ENCODE peak calls at places on chromosome 10, in ten cellular contexts. N, J, P, D, V, Y, Z, Q, H and M are unnamed samples.

GRCh38 chr10:75042292-75042974 is 69.0 kb upstream of the SAMD8 start:
- DNase-seq in P (no peak), Y (no peak), Q (no peak), J (peak), D (no peak), V (no peak), N (no peak), Z (peak), H (no peak), M (no peak)

GRCh38 chr10:77513783-77514331 is 123.8 kb downstream of the KCNMA1 start:
- DNase-seq in V (peak), P (no peak), N (peak), H (peak), Y (peak), D (peak), Q (no peak), Z (peak), J (peak), M (no peak)

GRCh38 chr10:21825345-21825744 is 178.2 kb downstream of the DNAJC1 start:
- DNase-seq in J (no peak), V (no peak), H (no peak), P (no peak), D (peak), Y (no peak), Q (no peak), Z (no peak), N (no peak), M (no peak)

GRCh38 chr10:129513312-129513711 is 46.3 kb downstream of the MGMT start:
- DNase-seq in Q (no peak), Y (peak), V (no peak), N (no peak), H (no peak), D (no peak), P (no peak), J (no peak), Z (no peak), M (no peak)

GRCh38 chr10:14758994-14759664 is 15.6 kb downstream of the FAM107B start:
- DNase-seq in Q (no peak), D (peak), Z (no peak), Y (no peak), P (no peak), N (peak), J (peak), H (no peak), V (no peak), M (no peak)

GRCh38 chr10:88743999-88744398 is 15.8 kb upstream of the LIPN start:
- DNase-seq in H (no peak), V (no peak), D (peak), Q (no peak), P (no peak), N (no peak), Z (no peak), J (peak), Y (peak), M (no peak)

GRCh38 chr10:118568327-118568848 is 27.1 kb downstream of the PRLHR start:
- DNase-seq in H (no peak), P (peak), J (peak), Q (peak), V (peak), N (peak), D (peak), Y (peak), Z (peak), M (peak)

GRCh38 chr10:101897633-101898032 is 54.0 kb upstream of the KCNIP2 start:
- DNase-seq in N (peak), Y (no peak), Z (peak), H (no peak), Q (no peak), D (no peak), V (no peak), P (no peak), J (peak), M (no peak)

GRCh38 chr10:21972584-21972983 is 30.9 kb downstream of the DNAJC1 start:
- DNase-seq in Y (no peak), P (no peak), N (no peak), H (no peak), J (no peak), Q (no peak), D (no peak), Z (no peak), V (no peak), M (no peak)

GRCh38 chr10:17586741-17587720 is 30.1 kb downstream of the HACD1 start:
- DNase-seq in H (no peak), Z (peak), N (no peak), P (no peak), D (no peak), J (peak), Y (no peak), V (no peak), Q (no peak), M (no peak)

GRCh38 chr10:48885376-48885775 is 54.3 kb downstream of the LRRC18 start:
- DNase-seq in Z (no peak), Y (peak), V (no peak), J (peak), D (peak), Q (no peak), P (no peak), N (no peak), H (no peak), M (peak)
- TF ChIP-seq CTCF in Z (no peak), Y (peak), V (no peak), J (peak), D (no peak), Q (no peak), P (no peak), N (no peak), H (no peak), M (peak)

GRCh38 chr10:60430017-60430416 is 40.3 kb upstream of the ANK3 start:
- DNase-seq in P (no peak), Q (no peak), J (peak), H (no peak), N (no peak), Y (no peak), Z (peak), D (no peak), V (no peak), M (no peak)

GRCh38 chr10:60429084-60429849 is 39.6 kb upstream of the ANK3 start:
- DNase-seq in Q (no peak), Z (no peak), H (no peak), Y (no peak), D (no peak), V (no peak), J (peak), P (no peak), N (no peak), M (no peak)

GRCh38 chr10:60433684-60434083 is 44.0 kb upstream of the ANK3 start:
- DNase-seq in Z (peak), J (no peak), D (no peak), N (no peak), P (no peak), H (no peak), Y (no peak), Q (no peak), V (no peak), M (no peak)

GRCh38 chr10:60430836-60431597 is 41.3 kb upstream of the ANK3 start:
- DNase-seq in P (no peak), Y (no peak), Q (no peak), D (no peak), Z (no peak), H (no peak), N (no peak), J (no peak), V (no peak), M (no peak)

GRCh38 chr10:60434418-60435046 is 44.9 kb upstream of the ANK3 start:
- DNase-seq in V (peak), D (peak), P (no peak), Q (no peak), H (no peak), J (peak), N (peak), Y (peak), Z (peak), M (peak)
- TF ChIP-seq CTCF in V (peak), D (peak), P (no peak), Q (peak), H (peak), J (peak), N (peak), Y (peak), Z (peak), M (peak)

GRCh38 chr10:121974535-121975294 is at the start of gene NSMCE4A:
- DNase-seq in D (peak), P (peak), H (no peak), Q (peak), Y (peak), N (peak), V (no peak), Z (peak), J (peak), M (peak)
- TF ChIP-seq CTCF in D (peak), P (peak), H (peak), Q (no peak), Y (peak), N (peak), V (peak), Z (peak), J (no peak), M (peak)

DNA sequence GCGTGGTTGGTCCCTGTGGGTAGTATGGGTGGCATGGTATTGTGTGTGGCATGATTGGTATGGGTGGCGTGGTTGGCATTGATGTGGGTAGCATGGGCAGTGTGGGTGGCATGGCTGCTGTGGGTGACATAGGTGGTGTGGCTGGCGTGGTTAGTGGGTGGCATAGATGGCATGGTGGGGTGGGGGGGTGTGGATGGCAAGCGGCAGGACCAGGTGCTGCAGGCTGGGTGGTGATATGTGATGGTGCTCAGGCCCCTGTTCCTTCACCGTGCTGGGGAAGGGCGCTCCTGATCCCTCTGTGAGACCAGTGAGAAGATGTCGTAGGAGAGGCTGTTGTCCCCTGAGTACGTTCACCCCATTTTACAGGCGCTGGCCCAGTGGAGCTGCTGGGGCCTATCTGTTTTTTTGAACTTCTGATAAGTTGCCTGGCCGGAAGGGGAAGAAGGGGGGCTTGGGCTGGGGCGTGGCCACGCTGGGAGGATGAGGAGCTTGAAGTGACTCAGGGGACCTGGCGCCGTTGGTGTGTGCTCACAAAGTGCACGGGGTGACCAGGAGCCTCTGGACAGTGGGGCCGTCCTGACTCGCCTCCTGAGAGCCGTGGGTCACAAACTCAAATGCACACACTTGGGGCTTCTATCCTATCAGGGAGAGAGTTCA is 17.5 kb downstream of the INPP5A start:
- DNase-seq in Y (no peak), V (no peak), J (no peak), Q (no peak), D (no peak), N (peak), H (no peak), Z (no peak), P (no peak), M (no peak)
- TF ChIP-seq CTCF in Y (no peak), V (no peak), J (no peak), Q (no peak), D (no peak), N (no peak), H (no peak), Z (no peak), P (no peak), M (no peak)

DNA sequence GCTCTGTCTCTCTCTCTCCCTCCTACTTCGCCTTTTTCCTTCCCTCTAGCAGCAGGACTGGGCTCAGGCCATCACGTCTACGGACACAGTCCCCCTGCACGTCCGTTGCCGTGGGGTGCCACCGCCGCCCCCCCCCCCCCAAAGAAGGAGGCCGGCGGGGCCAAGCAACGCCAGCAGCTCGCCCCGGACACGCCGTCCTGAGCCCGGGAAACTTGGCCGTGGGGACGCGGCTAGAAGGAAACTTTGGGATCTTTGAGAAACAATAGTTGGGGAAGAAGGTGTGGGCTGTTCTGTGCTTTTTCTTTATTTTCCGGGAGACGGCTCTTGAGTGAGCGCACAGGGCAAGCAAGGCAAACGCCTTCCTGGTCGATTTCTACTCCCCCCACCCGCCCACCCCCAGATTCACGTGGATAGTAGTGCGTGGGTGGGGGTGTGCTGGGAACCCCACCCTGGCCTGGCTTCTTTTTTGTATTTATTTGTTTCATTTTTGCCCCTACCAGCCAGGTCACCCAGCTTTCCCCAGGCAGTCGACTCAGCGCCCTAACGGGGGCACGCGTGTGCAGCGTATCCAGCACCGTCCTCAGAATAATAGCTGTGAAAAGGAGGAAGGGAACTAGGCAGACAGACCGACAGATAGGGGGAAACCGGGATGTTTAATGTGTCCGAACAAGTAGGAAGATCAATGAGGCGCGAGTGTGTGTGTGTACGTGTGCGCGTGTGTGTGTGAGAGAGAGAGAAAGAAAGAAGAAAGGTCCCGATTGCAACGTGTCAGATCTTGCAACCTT is 1.4 kb downstream of the MXI1 start:
- DNase-seq in N (peak), H (no peak), Z (peak), D (peak), V (no peak), Y (peak), Q (no peak), P (no peak), J (peak), M (no peak)
- TF ChIP-seq CTCF in N (no peak), H (peak), Z (peak), D (peak), V (peak), Y (no peak), Q (no peak), P (no peak), J (no peak), M (no peak)

DNA sequence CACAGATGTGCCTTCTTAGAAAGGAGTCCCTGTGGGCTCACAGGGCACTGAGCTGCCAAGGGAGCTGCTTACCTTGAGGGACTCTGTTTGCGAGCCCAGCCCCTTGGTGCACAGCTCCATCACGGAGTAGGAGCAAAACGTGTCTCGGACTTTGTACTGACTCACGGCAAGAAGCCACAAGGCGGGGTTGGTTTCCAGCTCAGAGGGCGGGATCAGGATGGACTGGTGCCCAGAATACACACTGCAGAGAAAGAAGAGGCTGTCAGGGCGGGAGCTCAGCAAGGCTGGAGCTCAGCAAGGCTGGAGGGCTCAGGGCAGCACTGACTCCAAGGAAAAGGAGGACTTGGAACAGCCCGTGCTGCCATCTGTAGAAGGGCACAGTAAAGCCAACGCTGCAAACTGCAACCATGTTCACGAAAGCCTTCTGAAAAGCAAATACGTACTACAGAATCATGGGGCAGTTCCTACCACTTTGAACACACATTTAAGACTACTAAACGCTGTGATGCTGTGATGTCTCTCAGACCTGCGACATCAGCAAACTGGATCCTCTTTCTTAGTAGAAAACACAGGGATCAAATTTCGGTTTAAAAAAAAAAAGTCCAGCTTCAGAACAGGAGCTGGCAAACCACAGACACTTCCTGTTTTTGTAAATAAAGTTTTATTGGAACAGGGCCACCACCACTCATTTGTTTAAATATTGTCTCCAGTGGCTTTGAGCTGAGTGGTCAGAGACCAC is 194.3 kb downstream of the ZMYND11 start:
- DNase-seq in Q (no peak), V (peak), Y (peak), Z (peak), P (no peak), J (peak), H (peak), D (peak), N (peak), M (no peak)
- TF ChIP-seq CTCF in Q (no peak), V (no peak), Y (no peak), Z (no peak), P (no peak), J (peak), H (no peak), D (no peak), N (no peak), M (no peak)

GRCh38 chr10:116268976-116269375 is 4.0 kb downstream of the GFRA1 start:
- DNase-seq in P (no peak), Q (no peak), Z (no peak), Y (no peak), V (no peak), J (no peak), N (no peak), D (peak), H (no peak), M (no peak)
- TF ChIP-seq CTCF in P (no peak), Q (no peak), Z (no peak), Y (no peak), V (peak), J (no peak), N (no peak), D (peak), H (no peak), M (no peak)

GRCh38 chr10:44419790-44420549 is 35.1 kb upstream of the CXCL12 start:
- DNase-seq in J (no peak), N (peak), P (no peak), Y (no peak), H (no peak), Q (no peak), D (no peak), Z (no peak), V (no peak), M (no peak)

GRCh38 chr10:44424953-44425352 is 40.1 kb upstream of the CXCL12 start:
- DNase-seq in Q (no peak), Y (no peak), P (no peak), N (no peak), V (no peak), H (no peak), Z (no peak), J (no peak), D (no peak), M (no peak)

GRCh38 chr10:44424298-44424697 is 39.4 kb upstream of the CXCL12 start:
- DNase-seq in Q (no peak), P (no peak), Y (no peak), D (no peak), H (no peak), Z (no peak), V (no peak), N (no peak), J (no peak), M (no peak)

GRCh38 chr10:44422631-44423030 is 37.7 kb upstream of the CXCL12 start:
- DNase-seq in Q (no peak), J (no peak), V (no peak), N (no peak), P (no peak), H (no peak), Z (no peak), Y (no peak), D (no peak), M (no peak)

GRCh38 chr10:44422153-44422552 is 37.3 kb upstream of the CXCL12 start:
- DNase-seq in H (no peak), Y (no peak), Z (no peak), P (no peak), V (no peak), Q (no peak), J (no peak), N (no peak), D (no peak), M (no peak)
- TF ChIP-seq CTCF in H (no peak), Y (no peak), Z (no peak), P (no peak), V (no peak), Q (no peak), J (no peak), N (no peak), D (no peak), M (no peak)

GRCh38 chr10:421170-421569 is 268.3 kb downstream of the DIP2C start:
- DNase-seq in N (no peak), Q (no peak), Y (no peak), V (no peak), P (no peak), Z (no peak), D (no peak), J (no peak), H (no peak), M (no peak)
- TF ChIP-seq CTCF in N (no peak), Q (no peak), Y (no peak), V (no peak), P (no peak), Z (no peak), D (no peak), J (no peak), H (peak), M (no peak)